ENCODE peak calls at places on chromosomes 2 and 18, in six cellular contexts. Y, Z, G, F, H and X are unnamed samples.

GRCh38 chr2:106638043-106638442 is 150.9 kb downstream of the CD8B2 start:
- DNase-seq in Y (no peak), G (peak), F (peak), H (no peak), Z (no peak), X (no peak)

GRCh38 chr2:30127016-30127893 is 19.6 kb upstream of the YPEL5 start:
- DNase-seq in H (no peak), F (no peak), Y (no peak), Z (no peak), G (peak), X (no peak)

GRCh38 chr2:145415151-145415550 is 895.2 kb upstream of the ZEB2 start:
- DNase-seq in Z (no peak), F (no peak), H (no peak), G (no peak), Y (no peak), X (no peak)

GRCh38 chr18:12628706-12629702 is 28.9 kb downstream of the SPIRE1 start:
- DNase-seq in Z (no peak), G (no peak), Y (no peak), H (no peak), F (no peak), X (no peak)

GRCh38 chr2:27379383-27379839 is 1.1 kb downstream of the ZNF513 start:
- DNase-seq in Y (no peak), H (no peak), F (no peak), Z (no peak), G (no peak), X (no peak)

GRCh38 chr2:45743531-45744391 is 92.3 kb downstream of the PRKCE start:
- DNase-seq in Y (no peak), H (no peak), Z (no peak), G (no peak), F (peak), X (no peak)

GRCh38 chr2:33086400-33087015 is 139.8 kb downstream of the LTBP1 start:
- DNase-seq in H (no peak), F (no peak), Y (no peak), G (no peak), Z (no peak), X (no peak)

GRCh38 chr2:37652199-37652640 is 19.2 kb downstream of the CDC42EP3 start:
- DNase-seq in F (peak), Y (no peak), G (no peak), Z (no peak), H (no peak), X (no peak)

GRCh38 chr2:160635488-160635887 is 141.9 kb upstream of the RBMS1 start:
- DNase-seq in H (no peak), Z (no peak), F (peak), G (no peak), Y (no peak), X (no peak)

GRCh38 chr18:60295776-60296175 is 76.8 kb downstream of the MC4R start:
- DNase-seq in H (no peak), F (no peak), Y (no peak), G (no peak), Z (no peak), X (no peak)

GRCh38 chr2:33033524-33034150 is 86.9 kb downstream of the LTBP1 start:
- DNase-seq in Y (no peak), Z (no peak), F (peak), H (no peak), G (peak), X (no peak)

GRCh38 chr2:24919977-24920812 is at the start of gene ADCY3:
- DNase-seq in G (peak), F (no peak), Y (peak), H (peak), Z (peak), X (peak)

GRCh38 chr2:188512456-188512855 is 220.8 kb downstream of the GULP1 start:
- DNase-seq in Y (no peak), G (peak), F (peak), H (no peak), Z (no peak), X (no peak)

GRCh38 chr18:2570772-2571199 is 519 bp downstream of the METTL4 start:
- DNase-seq in Y (peak), F (peak), G (peak), H (peak), Z (peak), X (peak)